ENCODE peak calls at places on chromosomes 5 and 9, in seven cellular contexts. I is spleen, R is transverse colon, Y is stomach, F is endothelial cell of umbilical vein, U is GM12891, T is HCT116. C is an unnamed sample.

GRCh38 chr9:121689461-121690157 is 38.2 kb downstream of the DAB2IP start:
- DNase-seq in I (peak; percentile 35), R (no peak), Y (no peak), F (no peak), U (no peak), T (no peak), C (no peak)

GRCh38 chr5:1185652-1186350 is 15.6 kb upstream of the SLC6A19 start:
- DNase-seq in I (no peak), R (peak; percentile 27), Y (peak; percentile 65), F (no peak), U (no peak), T (no peak), C (no peak)

GRCh38 chr9:15155826-15156225 is 151.2 kb downstream of the TTC39B start:
- DNase-seq in I (no peak), R (no peak), Y (no peak), F (peak; percentile 97), U (no peak), T (no peak), C (no peak)

GRCh38 chr5:76489877-76490688 is 87.0 kb downstream of the IQGAP2 start:
- DNase-seq in I (no peak), R (no peak), Y (no peak), F (no peak), U (no peak), T (no peak), C (no peak)

GRCh38 chr9:77020438-77021264 is 1.2 kb downstream of the FOXB2 start:
- DNase-seq in I (no peak), R (no peak), Y (no peak), F (no peak), U (no peak), T (no peak), C (no peak)

GRCh38 chr5:122576266-122577016 is 198.4 kb upstream of the SNX2 start:
- DNase-seq in I (no peak), R (no peak), Y (no peak), F (no peak), U (no peak), T (no peak), C (no peak)

GRCh38 chr5:120457839-120458507 is 6.1 kb upstream of the PRR16 start:
- DNase-seq in I (peak; percentile 88), R (peak; percentile 81), Y (peak; percentile 82), F (peak; percentile 52), U (no peak), T (peak; percentile 59), C (peak; percentile 83)

GRCh38 chr9:82354260-82354659 is 365.7 kb downstream of the SPATA31D1 start:
- DNase-seq in I (no peak), R (no peak), Y (no peak), F (no peak), U (no peak), T (no peak), C (no peak)

GRCh38 chr5:161846731-161847130 is 1.2 kb upstream of the GABRA1 start:
- DNase-seq in I (no peak), R (no peak), Y (no peak), F (no peak), U (no peak), T (no peak), C (no peak)

GRCh38 chr9:4144869-4145268 is 155.0 kb downstream of the GLIS3 start:
- DNase-seq in I (no peak), R (no peak), Y (no peak), F (no peak), U (no peak), T (no peak), C (no peak)

GRCh38 chr9:17928768-17929167 is 349.9 kb downstream of the SH3GL2 start:
- DNase-seq in I (no peak), R (no peak), Y (no peak), F (no peak), U (no peak), T (no peak), C (no peak)

GRCh38 chr5:171505473-171506043 is 86.1 kb downstream of the FGF18 start:
- DNase-seq in I (no peak), R (no peak), Y (no peak), F (no peak), U (no peak), T (no peak), C (no peak)

GRCh38 chr5:77101298-77101697 is 14.2 kb upstream of the ZBED3 start:
- DNase-seq in I (no peak), R (no peak), Y (no peak), F (no peak), U (no peak), T (no peak), C (no peak)

GRCh38 chr5:16593630-16594029 is 23.2 kb downstream of the RETREG1 start:
- DNase-seq in I (no peak), R (no peak), Y (no peak), F (no peak), U (no peak), T (no peak), C (no peak)

GRCh38 chr5:81428446-81428845 is 34.5 kb upstream of the ACOT12 start:
- DNase-seq in I (no peak), R (no peak), Y (no peak), F (no peak), U (no peak), T (no peak), C (no peak)

GRCh38 chr5:141716009-141716408 is 34.0 kb upstream of the ARAP3 start:
- DNase-seq in I (no peak), R (no peak), Y (no peak), F (no peak), U (no peak), T (no peak), C (no peak)

GRCh38 chr9:131500377-131500776 is 2.3 kb upstream of the POMT1 start:
- DNase-seq in I (no peak), R (peak; percentile 21), Y (no peak), F (no peak), U (no peak), T (no peak), C (no peak)

GRCh38 chr9:131503626-131504465 is 1.1 kb downstream of the POMT1 start:
- DNase-seq in I (no peak), R (peak; percentile 18), Y (no peak), F (peak; percentile 34), U (no peak), T (no peak), C (no peak)

GRCh38 chr9:131505012-131505411 is 2.3 kb downstream of the POMT1 start:
- DNase-seq in I (no peak), R (no peak), Y (no peak), F (no peak), U (no peak), T (no peak), C (no peak)

GRCh38 chr9:131500939-131501541 is 1.7 kb upstream of the POMT1 start:
- DNase-seq in I (no peak), R (no peak), Y (no peak), F (peak; percentile 8), U (no peak), T (no peak), C (no peak)

DNA sequence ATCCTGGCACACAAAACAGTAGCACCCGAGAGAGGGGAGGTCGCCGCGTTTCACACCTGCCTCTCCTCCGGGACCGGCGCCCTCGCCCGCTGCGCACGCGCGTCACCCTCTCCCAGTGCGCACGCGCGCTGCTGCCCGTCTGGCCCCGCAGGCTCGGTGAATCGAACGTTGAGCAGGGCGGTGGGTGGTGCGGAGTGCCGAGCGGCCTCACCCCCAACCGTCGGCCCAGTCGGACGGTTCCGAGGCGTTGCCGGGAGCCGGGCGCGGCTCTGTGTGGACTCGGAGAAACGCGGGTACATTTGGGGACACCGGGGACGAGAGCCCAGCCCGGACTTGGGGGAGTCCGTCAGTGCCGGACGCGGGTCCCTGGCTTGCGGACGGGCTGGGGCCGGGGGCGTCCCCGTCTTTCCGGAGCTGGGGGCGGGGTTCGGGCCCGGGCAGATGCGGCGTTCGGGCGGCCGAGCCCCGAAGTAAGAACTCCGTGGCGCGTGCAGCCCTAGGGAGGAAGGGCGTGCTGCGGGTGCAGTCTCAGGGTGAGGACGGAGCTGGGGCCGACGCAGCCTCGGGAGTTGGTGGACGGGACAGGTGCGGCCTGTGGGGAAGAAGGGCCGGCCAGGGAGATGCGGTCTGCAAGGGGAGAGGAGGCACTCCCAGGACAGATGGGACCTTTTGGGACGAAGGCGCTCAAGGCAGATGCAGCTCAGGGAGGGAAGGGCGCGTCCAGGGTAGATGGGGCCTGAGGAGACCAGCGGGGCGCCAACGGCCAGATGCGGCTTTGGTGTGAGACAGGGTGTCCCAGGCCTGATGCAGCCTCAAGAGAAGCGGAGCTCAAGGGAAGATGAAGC is at the start of gene POMT1:
- DNase-seq in I (peak; percentile 96), R (peak; percentile 91), Y (peak; percentile 89), F (peak; percentile 86), U (peak; percentile 99), T (peak; percentile 18), C (peak; percentile 93)
- TF ChIP-seq POLR2AphosphoS5 in I (peak; percentile 87), R (peak; percentile 80), Y (peak; percentile 94), F (peak; percentile 91), U (peak; percentile 67), T (peak; percentile 70), C (no peak)

GRCh38 chr5:177351392-177352329 is at the start of gene LMAN2:
- DNase-seq in I (peak; percentile 95), R (peak; percentile 94), Y (peak; percentile 96), F (peak; percentile 97), U (peak; percentile 90), T (peak; percentile 93), C (peak; percentile 96)
- TF ChIP-seq POLR2A in I (no peak), R (peak; percentile 81), Y (no peak), F (peak; percentile 77), U (peak; percentile 89), T (peak; percentile 44), C (no peak)

GRCh38 chr9:131951905-131952304 is 127.8 kb downstream of the MED27 start:
- DNase-seq in I (no peak), R (no peak), Y (no peak), F (peak; percentile 41), U (no peak), T (no peak), C (no peak)

GRCh38 chr9:131954299-131954698 is 125.4 kb downstream of the MED27 start:
- DNase-seq in I (no peak), R (no peak), Y (no peak), F (no peak), U (no peak), T (peak; percentile 3), C (no peak)

GRCh38 chr9:131951155-131951554 is 128.5 kb downstream of the MED27 start:
- DNase-seq in I (no peak), R (no peak), Y (no peak), F (no peak), U (no peak), T (no peak), C (no peak)

GRCh38 chr9:131946169-131946568 is 133.5 kb downstream of the MED27 start:
- DNase-seq in I (no peak), R (no peak), Y (no peak), F (no peak), U (no peak), T (no peak), C (no peak)

DNA sequence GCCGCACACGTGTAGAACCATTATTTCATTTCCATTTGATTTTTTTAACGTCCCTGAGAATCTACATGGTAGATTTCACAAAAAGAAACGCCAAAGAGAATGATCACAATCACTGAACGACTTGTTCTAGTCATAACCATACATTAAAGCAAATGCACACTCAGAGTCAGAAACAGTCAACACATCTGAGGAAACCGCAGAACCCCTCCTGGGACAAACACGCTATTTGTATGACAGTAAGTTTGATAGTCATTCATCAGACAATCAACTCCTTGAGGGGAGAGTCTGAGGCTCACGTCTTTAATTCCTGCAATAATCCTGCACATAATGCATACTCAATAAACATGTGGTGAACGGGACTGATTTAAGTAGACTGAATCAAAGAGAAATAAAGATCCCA is 129.2 kb downstream of the MED27 start:
- DNase-seq in I (no peak), R (no peak), Y (no peak), F (no peak), U (no peak), T (no peak), C (no peak)
- TF ChIP-seq POLR2AphosphoS5 in I (no peak), R (no peak), Y (no peak), F (no peak), U (no peak), T (no peak), C (no peak)

GRCh38 chr9:128102861-128103588 is 24.5 kb downstream of the PTGES2 start:
- DNase-seq in I (peak; percentile 75), R (no peak), Y (peak; percentile 90), F (no peak), U (no peak), T (no peak), C (no peak)
- TF ChIP-seq POLR2A in I (no peak), R (peak; percentile 12), Y (no peak), F (no peak), U (no peak), T (no peak), C (no peak)